ENCODE peak calls at places on chromosomes 4 and X, in seven cellular contexts. E is RWPE2, I is BE2C, O is fibroblast of villous mesenchyme, K is epithelial cell of proximal tubule, Z is tibial artery, J is LNCaP clone FGC. A is an unnamed sample.

GRCh38 chr4:59060895-59061294 is 1950.7 kb upstream of the IGFBP7 start:
- DNase-seq in E (no peak), I (no peak), O (no peak), K (no peak), Z (no peak), J (no peak), A (no peak)

GRCh38 chrX:21756785-21757529 is 959 bp downstream of the SMPX start:
- DNase-seq in E (no peak), I (no peak), O (no peak), K (no peak), Z (no peak), J (no peak), A (no peak)

GRCh38 chr4:109703664-109704351 is 563 bp upstream of the CASP6 start:
- DNase-seq in E (no peak), I (no peak), O (peak; percentile 5), K (no peak), Z (no peak), J (peak; percentile 33), A (no peak)

GRCh38 chrX:102599950-102600579 is 750 bp downstream of the ARMCX5 start:
- DNase-seq in E (no peak), I (no peak), O (peak; percentile 30), K (no peak), Z (no peak), J (no peak), A (peak; percentile 10)

GRCh38 chr4:18722748-18723191 is 701.2 kb upstream of the LCORL start:
- DNase-seq in E (no peak), I (no peak), O (no peak), K (no peak), Z (no peak), J (peak; percentile 59), A (no peak)

GRCh38 chr4:121668368-121669162 is 28.2 kb downstream of the ANXA5 start:
- DNase-seq in E (no peak), I (no peak), O (peak; percentile 92), K (no peak), Z (no peak), J (no peak), A (peak; percentile 98)

GRCh38 chr4:56821394-56822263 is at the start of gene SPINK2:
- DNase-seq in E (peak; percentile 58), I (peak; percentile 45), O (no peak), K (no peak), Z (no peak), J (no peak), A (no peak)

GRCh38 chr4:73705056-73705432 is 35.3 kb upstream of the CXCL8 start:
- DNase-seq in E (no peak), I (no peak), O (peak; percentile 46), K (peak; percentile 92), Z (no peak), J (no peak), A (peak; percentile 68)

GRCh38 chrX:119755981-119756533 is 2.3 kb upstream of the SOWAHD start:
- DNase-seq in E (no peak), I (no peak), O (peak; percentile 62), K (no peak), Z (no peak), J (no peak), A (no peak)

GRCh38 chr4:78710536-78710935 is 65.6 kb upstream of the BMP2K start:
- DNase-seq in E (peak; percentile 57), I (no peak), O (no peak), K (no peak), Z (no peak), J (no peak), A (peak; percentile 72)

GRCh38 chr4:1208970-1209704 is 36.8 kb upstream of the SPON2 start:
- DNase-seq in E (peak; percentile 51), I (peak; percentile 7), O (peak; percentile 83), K (no peak), Z (peak; percentile 68), J (peak; percentile 83), A (no peak)

GRCh38 chrX:80879143-80879542 is 69.5 kb upstream of the BRWD3 start:
- DNase-seq in E (no peak), I (peak; percentile 47), O (no peak), K (no peak), Z (no peak), J (peak; percentile 7), A (no peak)

GRCh38 chr4:32161382-32161781 is 1441.2 kb downstream of the PCDH7 start:
- DNase-seq in E (no peak), I (no peak), O (no peak), K (no peak), Z (no peak), J (no peak), A (no peak)

GRCh38 chr4:73520821-73521220 is 39.3 kb downstream of the AFM start:
- DNase-seq in E (no peak), I (peak; percentile 73), O (peak; percentile 50), K (no peak), Z (peak; percentile 64), J (no peak), A (no peak)

GRCh38 chr4:986428-986948 is 356 bp upstream of the IDUA start:
- DNase-seq in E (no peak), I (no peak), O (no peak), K (no peak), Z (no peak), J (no peak), A (no peak)

GRCh38 chr4:122328893-122329292 is 49.9 kb upstream of the ADAD1 start:
- DNase-seq in E (no peak), I (no peak), O (no peak), K (no peak), Z (no peak), J (no peak), A (no peak)

GRCh38 chr4:79831119-79831528 is 241.9 kb downstream of the ANTXR2 start:
- DNase-seq in E (no peak), I (peak; percentile 61), O (no peak), K (no peak), Z (no peak), J (peak; percentile 63), A (no peak)

GRCh38 chr4:6967846-6968340 is 58.3 kb downstream of the TBC1D14 start:
- DNase-seq in E (no peak), I (no peak), O (no peak), K (no peak), Z (no peak), J (no peak), A (no peak)

GRCh38 chr4:632926-633325 is 7.6 kb downstream of the PDE6B start:
- DNase-seq in E (no peak), I (no peak), O (no peak), K (no peak), Z (peak; percentile 25), J (no peak), A (no peak)

GRCh38 chr4:2462218-2462991 is 6.5 kb upstream of the RNF4 start:
- DNase-seq in E (no peak), I (peak; percentile 86), O (peak; percentile 77), K (no peak), Z (peak; percentile 75), J (no peak), A (peak; percentile 39)

GRCh38 chrX:130028196-130028595 is 45.8 kb downstream of the BCORL1 start:
- DNase-seq in E (no peak), I (peak; percentile 35), O (peak; percentile 56), K (no peak), Z (no peak), J (no peak), A (peak; percentile 33)

GRCh38 chr4:64713256-64713840 is 304.1 kb upstream of the TECRL start:
- DNase-seq in E (no peak), I (no peak), O (peak; percentile 1), K (no peak), Z (no peak), J (peak; percentile 27), A (no peak)

GRCh38 chr4:8181119-8181518 is 18.0 kb upstream of the SH3TC1 start:
- DNase-seq in E (no peak), I (no peak), O (no peak), K (no peak), Z (no peak), J (no peak), A (no peak)

GRCh38 chrX:23079347-23079746 is 79.6 kb downstream of the DDX53 start:
- DNase-seq in E (no peak), I (no peak), O (no peak), K (no peak), Z (no peak), J (no peak), A (no peak)

GRCh38 chrX:21975827-21976226 is 35.3 kb downstream of the SMS start:
- DNase-seq in E (no peak), I (no peak), O (peak; percentile 77), K (no peak), Z (no peak), J (peak; percentile 64), A (peak; percentile 74)

GRCh38 chr4:128346054-128346716 is 58.6 kb upstream of the PGRMC2 start:
- DNase-seq in E (no peak), I (no peak), O (peak; percentile 73), K (no peak), Z (no peak), J (no peak), A (no peak)

GRCh38 chr4:160193787-160194186 is 1090.9 kb downstream of the RAPGEF2 start:
- DNase-seq in E (no peak), I (no peak), O (no peak), K (no peak), Z (no peak), J (no peak), A (no peak)
- TF ChIP-seq CTCF in E (peak; percentile 6), I (no peak), O (no peak), K (no peak), Z (no peak), J (no peak), A (no peak)

DNA sequence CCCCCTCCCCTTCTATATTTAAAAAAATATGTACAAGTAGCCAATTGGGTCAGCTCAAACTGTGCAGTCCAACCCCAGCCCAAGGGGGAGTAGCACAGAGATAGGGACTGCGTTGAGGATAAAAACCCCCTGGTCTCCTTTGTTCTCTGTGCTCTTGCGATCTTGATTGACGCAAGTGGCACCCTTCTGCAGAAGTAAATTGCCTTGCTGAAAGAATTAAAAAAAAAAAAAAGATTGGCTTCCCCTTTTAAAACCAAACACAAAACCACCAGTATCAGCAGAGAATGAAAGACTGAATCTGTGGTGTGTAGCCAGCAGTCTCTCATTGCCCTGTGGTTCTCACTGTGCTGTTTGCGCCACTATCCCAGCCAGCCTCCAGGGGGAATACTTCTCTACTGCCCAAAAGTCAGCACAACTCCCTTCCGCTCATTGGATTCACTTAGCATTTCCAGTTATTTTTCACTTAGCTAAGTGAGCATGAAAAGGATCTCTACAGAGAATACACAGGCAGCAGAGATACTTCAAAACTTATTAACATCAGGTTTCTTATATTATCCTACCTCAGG is 29.7 kb downstream of the MANBA start:
- DNase-seq in E (no peak), I (no peak), O (no peak), K (no peak), Z (no peak), J (no peak), A (no peak)
- TF ChIP-seq CTCF in E (no peak), I (peak; percentile 49), O (peak; percentile 40), K (peak; percentile 24), Z (no peak), J (no peak), A (peak; percentile 41)

DNA sequence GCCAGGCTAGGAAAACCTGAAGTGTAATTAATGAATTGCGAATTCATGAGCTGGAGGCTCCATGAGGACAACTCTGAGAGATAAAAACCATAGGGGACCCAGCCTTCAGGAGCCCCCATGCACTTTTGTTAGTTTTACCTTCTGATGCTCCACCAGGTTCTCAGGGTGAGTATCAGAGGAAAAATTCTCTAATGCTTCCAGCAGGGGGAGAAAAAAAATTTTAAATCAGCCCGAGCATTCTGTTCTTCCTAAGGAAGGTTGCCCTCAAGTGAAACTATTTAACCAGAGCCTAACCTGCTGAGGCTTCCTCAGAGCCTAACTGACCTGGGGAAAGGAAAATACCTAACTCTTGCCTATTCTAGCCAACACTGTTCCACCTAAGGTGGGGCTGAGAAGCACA is 552.6 kb downstream of the PPARGC1A start:
- DNase-seq in E (no peak), I (no peak), O (no peak), K (no peak), Z (no peak), J (no peak), A (no peak)
- TF ChIP-seq CTCF in E (peak; percentile 28), I (peak; percentile 37), O (no peak), K (peak; percentile 52), Z (no peak), J (no peak), A (no peak)

GRCh38 chr4:137819964-137820383 is 287.7 kb upstream of the PCDH18 start:
- DNase-seq in E (no peak), I (peak; percentile 49), O (peak; percentile 61), K (peak; percentile 22), Z (no peak), J (peak; percentile 21), A (peak; percentile 42)
- TF ChIP-seq CTCF in E (peak; percentile 83), I (peak; percentile 86), O (peak; percentile 75), K (peak; percentile 86), Z (no peak), J (peak; percentile 75), A (peak; percentile 79)

A was measured in HFFc6.